ENCODE peak calls at places on chromosome X, in six cellular contexts. O, T, M, N, Q and R are unnamed samples.

GRCh38 chrX:115616943-115617563 is 56.1 kb downstream of the PLS3 start:
- DNase-seq in Q (no peak), T (no peak), M (no peak), O (no peak), N (no peak), R (peak)

GRCh38 chrX:12946838-12947544 is 27.9 kb upstream of the TMSB4X start:
- DNase-seq in O (peak), N (peak), T (peak), M (peak), Q (peak), R (peak)

GRCh38 chrX:46381630-46382029 is 163.6 kb downstream of the ZNF674 start:
- DNase-seq in M (no peak), Q (peak), O (no peak), N (no peak), T (peak), R (peak)

GRCh38 chrX:135512508-135513139 is 7.8 kb upstream of the INTS6L start:
- DNase-seq in T (no peak), N (no peak), Q (no peak), M (no peak), O (no peak), R (no peak)

GRCh38 chrX:146224442-146224841 is 406.8 kb downstream of the SLITRK2 start:
- DNase-seq in O (no peak), Q (no peak), T (no peak), M (no peak), N (no peak), R (no peak)

GRCh38 chrX:108033890-108034289 is 11.0 kb upstream of the VSIG1 start:
- DNase-seq in O (no peak), T (no peak), M (no peak), N (no peak), Q (no peak), R (no peak)

GRCh38 chrX:105475801-105476200 is 255.3 kb upstream of the TEX13A start:
- DNase-seq in T (no peak), M (no peak), N (no peak), Q (no peak), O (no peak), R (peak)

GRCh38 chrX:120559799-120560198 is 963 bp downstream of the CUL4B start:
- DNase-seq in O (no peak), M (no peak), N (no peak), T (peak), Q (no peak), R (peak)

GRCh38 chrX:132718411-132718810 is 229.6 kb upstream of the MBNL3 start:
- DNase-seq in O (no peak), N (no peak), Q (no peak), M (no peak), T (peak), R (no peak)

GRCh38 chrX:132710756-132711155 is 221.9 kb upstream of the MBNL3 start:
- DNase-seq in Q (no peak), N (no peak), O (no peak), M (no peak), T (no peak), R (no peak)

GRCh38 chrX:132714913-132715312 is 226.1 kb upstream of the MBNL3 start:
- DNase-seq in T (no peak), N (no peak), Q (no peak), O (no peak), M (no peak), R (no peak)

DNA sequence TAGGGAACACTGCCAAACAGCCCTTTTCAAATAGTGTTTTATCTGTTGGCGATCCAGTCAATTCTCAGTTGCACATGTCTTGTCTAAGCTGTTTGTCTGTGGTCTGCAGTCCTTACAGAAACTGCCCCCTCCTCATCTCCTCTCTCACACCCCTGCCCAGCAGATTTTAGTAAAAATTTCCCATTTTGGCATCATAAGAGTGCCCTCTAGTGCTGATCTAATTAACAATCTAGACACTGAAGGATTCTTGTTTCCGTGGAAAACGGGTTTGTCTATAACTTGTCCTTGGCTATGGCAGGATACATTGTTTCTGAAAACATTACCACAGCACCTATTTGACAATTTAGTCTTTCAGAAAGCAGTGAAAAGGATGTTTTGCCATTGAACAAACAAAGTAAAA is 227.2 kb upstream of the MBNL3 start:
- DNase-seq in Q (no peak), M (no peak), O (no peak), N (no peak), T (no peak), R (no peak)
- TF ChIP-seq CTCF in Q (no peak), M (no peak), O (no peak), N (peak), T (peak), R (peak)

GRCh38 chrX:137352101-137352660 is 213.7 kb upstream of the ZIC3 start:
- DNase-seq in Q (peak), O (no peak), M (no peak), T (no peak), N (no peak), R (no peak)
- TF ChIP-seq CTCF in Q (no peak), O (no peak), M (no peak), T (no peak), N (no peak), R (peak)

GRCh38 chrX:152915541-152916241 is 17.8 kb downstream of the ZNF185 start:
- DNase-seq in Q (peak), T (peak), N (peak), M (no peak), O (no peak), R (peak)
- TF ChIP-seq CTCF in Q (peak), T (peak), N (peak), M (no peak), O (no peak), R (peak)

GRCh38 chrX:123675154-123675553 is 57.7 kb downstream of the THOC2 start:
- DNase-seq in T (no peak), Q (no peak), M (no peak), N (no peak), O (no peak), R (no peak)

DNA sequence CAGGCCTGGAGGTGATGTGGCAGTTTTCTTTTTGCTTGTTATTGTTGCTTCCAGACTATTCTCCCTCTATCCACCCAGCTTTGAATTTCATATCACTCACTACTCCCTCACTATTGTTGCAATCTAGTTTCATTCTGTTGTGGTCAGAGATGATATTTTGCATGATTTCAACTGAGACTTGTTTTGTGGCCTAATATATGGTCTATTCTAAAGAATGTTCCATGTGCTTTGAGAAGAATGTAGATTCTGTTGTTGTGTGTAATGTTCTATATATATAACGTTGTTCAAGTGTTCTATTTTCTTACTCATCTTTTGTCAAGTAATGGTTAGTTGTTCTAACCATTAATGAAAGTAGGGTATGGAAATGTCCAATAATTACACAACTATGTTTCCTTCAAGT is 59.0 kb downstream of the THOC2 start:
- DNase-seq in N (no peak), M (no peak), O (no peak), Q (no peak), T (no peak), R (no peak)
- TF ChIP-seq CTCF in N (no peak), M (no peak), O (no peak), Q (no peak), T (no peak), R (no peak)